ENCODE peak calls at places on chromosomes 11 and 22, in four cellular contexts. O, Q, T and G are unnamed samples.

GRCh38 chr22:29704528-29705285 is 15.1 kb upstream of the CABP7 start:
- DNase-seq in Q (peak), T (peak), O (no peak), G (no peak)

GRCh38 chr11:79253280-79253679 is 187.6 kb downstream of the TENM4 start:
- DNase-seq in O (no peak), T (no peak), Q (peak), G (no peak)

GRCh38 chr11:70064726-70065317 is 13.3 kb upstream of the ANO1 start:
- DNase-seq in O (no peak), Q (no peak), T (no peak), G (no peak)

GRCh38 chr11:92643827-92644226 is 325.6 kb upstream of the MTNR1B start:
- DNase-seq in T (no peak), Q (no peak), O (no peak), G (no peak)

GRCh38 chr11:100849009-100849913 is 162.2 kb downstream of the ARHGAP42 start:
- DNase-seq in Q (no peak), O (no peak), T (peak), G (no peak)

GRCh38 chr22:43094085-43094484 is 4.9 kb upstream of the TTLL1 start:
- DNase-seq in O (no peak), Q (no peak), T (no peak), G (no peak)

GRCh38 chr11:122556605-122557004 is 98.9 kb upstream of the UBASH3B start:
- DNase-seq in Q (no peak), O (no peak), T (no peak), G (peak)

GRCh38 chr11:47192111-47192510 is 5.9 kb upstream of the PACSIN3 start:
- DNase-seq in T (no peak), O (no peak), Q (no peak), G (no peak)

GRCh38 chr22:46004105-46004866 is 27.3 kb upstream of the WNT7B start:
- DNase-seq in O (no peak), Q (no peak), T (no peak), G (peak)

GRCh38 chr22:49765091-49765771 is 62.4 kb downstream of the BRD1 start:
- DNase-seq in Q (no peak), T (no peak), O (no peak), G (peak)

GRCh38 chr11:8631395-8632110 is 37.5 kb upstream of the STK33 start:
- DNase-seq in O (no peak), Q (no peak), T (peak), G (no peak)

GRCh38 chr11:2509481-2510001 is 64.7 kb downstream of the KCNQ1 start:
- DNase-seq in Q (no peak), O (peak), T (no peak), G (peak)

GRCh38 chr11:65856689-65857499 is 1.1 kb downstream of the CFL1 start:
- DNase-seq in Q (peak), T (no peak), O (peak), G (peak)

GRCh38 chr11:9703280-9703679 is 39.4 kb downstream of the SWAP70 start:
- DNase-seq in T (no peak), O (no peak), Q (no peak), G (no peak)

GRCh38 chr11:18012314-18012905 is 437 bp downstream of the SERGEF start:
- DNase-seq in O (no peak), T (no peak), Q (peak), G (no peak)

GRCh38 chr11:77580712-77581337 is 8.9 kb upstream of the AQP11 start:
- DNase-seq in O (no peak), T (no peak), Q (peak), G (no peak)

GRCh38 chr11:120029321-120029720 is 108.6 kb downstream of the TRIM29 start:
- DNase-seq in T (no peak), Q (no peak), O (no peak), G (no peak)

GRCh38 chr11:34585870-34586654 is 34.8 kb upstream of the EHF start:
- DNase-seq in Q (peak), O (peak), T (peak), G (no peak)

GRCh38 chr11:2166091-2166851 is 5.3 kb upstream of the INS start:
- DNase-seq in O (no peak), T (no peak), Q (peak), G (no peak)

GRCh38 chr11:101407324-101407723 is 176.5 kb downstream of the TRPC6 start:
- DNase-seq in O (no peak), Q (no peak), T (no peak), G (no peak)

GRCh38 chr11:11239959-11240358 is 113.1 kb downstream of the CSNK2A3 start:
- DNase-seq in T (no peak), Q (no peak), O (no peak), G (no peak)

GRCh38 chr11:63907808-63908530 is 9.0 kb downstream of the RCOR2 start:
- DNase-seq in T (no peak), Q (no peak), O (no peak), G (no peak)

GRCh38 chr22:26658671-26659478 is 1.5 kb downstream of the MIAT start:
- DNase-seq in O (peak), Q (peak), T (peak), G (peak)